ENCODE peak calls at places on chromosome 13, in six cellular contexts. One of them, this sample, is unnamed.

GRCh38 chr13:99470027-99470426 is 31.2 kb upstream of the TM9SF2 start:
- DNase-seq in stimulated activated CD8-positive, alpha-beta memory T cell treated with anti-CD3 and anti-CD28 coated beads, Interleukin-15, amount 100 ng/mL, for 4 hours: no peak
- DNase-seq in activated T-helper 1 cell treated with Interleukin-2 at 50 U/mL for 16 hours: no peak
- DNase-seq in BJ: no peak
- DNase-seq in activated T-helper 2 cell treated with anti-CD3 and anti-CD28 coated beads, Interferon-gamma antibody, Interleukin-2, Interleukin-4, amounts not matched to agents 10 μg/mL and 5 μg/mL and 100 μg/mL, durations not matched to agents 14 hours and 24 hours and 36 hours: no peak
- DNase-seq in body of pancreas: no peak
- DNase-seq in this sample: no peak

GRCh38 chr13:24264976-24265375 is 44.4 kb upstream of the C1QTNF9 start:
- DNase-seq in stimulated activated CD8-positive, alpha-beta memory T cell treated with anti-CD3 and anti-CD28 coated beads, Interleukin-15, amount 100 ng/mL, for 4 hours: peak
- DNase-seq in body of pancreas: no peak
- DNase-seq in activated T-helper 2 cell treated with anti-CD3 and anti-CD28 coated beads, Interferon-gamma antibody, Interleukin-2, Interleukin-4, amounts not matched to agents 10 μg/mL and 5 μg/mL and 100 μg/mL, durations not matched to agents 14 hours and 24 hours and 36 hours: peak
- DNase-seq in BJ: no peak
- DNase-seq in activated T-helper 1 cell treated with Interleukin-2 at 50 U/mL for 16 hours: peak
- DNase-seq in this sample: peak

GRCh38 chr13:25085125-25085742 is 10.7 kb upstream of the PABPC3 start:
- DNase-seq in activated T-helper 1 cell treated with Interleukin-2 at 50 U/mL for 16 hours: no peak
- DNase-seq in stimulated activated CD8-positive, alpha-beta memory T cell treated with anti-CD3 and anti-CD28 coated beads, Interleukin-15, amount 100 ng/mL, for 4 hours: no peak
- DNase-seq in activated T-helper 2 cell treated with anti-CD3 and anti-CD28 coated beads, Interferon-gamma antibody, Interleukin-2, Interleukin-4, amounts not matched to agents 10 μg/mL and 5 μg/mL and 100 μg/mL, durations not matched to agents 14 hours and 24 hours and 36 hours: no peak
- DNase-seq in body of pancreas: no peak
- DNase-seq in BJ: no peak
- DNase-seq in this sample: no peak

GRCh38 chr13:104949840-104950805 is 1585.3 kb downstream of the EFNB2 start:
- DNase-seq in activated T-helper 1 cell treated with Interleukin-2 at 50 U/mL for 16 hours: no peak
- DNase-seq in BJ: no peak
- DNase-seq in activated T-helper 2 cell treated with anti-CD3 and anti-CD28 coated beads, Interferon-gamma antibody, Interleukin-2, Interleukin-4, amounts not matched to agents 10 μg/mL and 5 μg/mL and 100 μg/mL, durations not matched to agents 14 hours and 24 hours and 36 hours: no peak
- DNase-seq in stimulated activated CD8-positive, alpha-beta memory T cell treated with anti-CD3 and anti-CD28 coated beads, Interleukin-15, amount 100 ng/mL, for 4 hours: no peak
- DNase-seq in body of pancreas: no peak
- DNase-seq in this sample: no peak

GRCh38 chr13:112066624-112067004 is 335 bp upstream of the SOX1 start:
- DNase-seq in body of pancreas: no peak
- DNase-seq in activated T-helper 2 cell treated with anti-CD3 and anti-CD28 coated beads, Interferon-gamma antibody, Interleukin-2, Interleukin-4, amounts not matched to agents 10 μg/mL and 5 μg/mL and 100 μg/mL, durations not matched to agents 14 hours and 24 hours and 36 hours: no peak
- DNase-seq in BJ: no peak
- DNase-seq in activated T-helper 1 cell treated with Interleukin-2 at 50 U/mL for 16 hours: peak
- DNase-seq in stimulated activated CD8-positive, alpha-beta memory T cell treated with anti-CD3 and anti-CD28 coated beads, Interleukin-15, amount 100 ng/mL, for 4 hours: peak
- DNase-seq in this sample: peak

GRCh38 chr13:46396341-46396740 is 9.3 kb upstream of the RUBCNL start:
- DNase-seq in stimulated activated CD8-positive, alpha-beta memory T cell treated with anti-CD3 and anti-CD28 coated beads, Interleukin-15, amount 100 ng/mL, for 4 hours: no peak
- DNase-seq in activated T-helper 2 cell treated with anti-CD3 and anti-CD28 coated beads, Interferon-gamma antibody, Interleukin-2, Interleukin-4, amounts not matched to agents 10 μg/mL and 5 μg/mL and 100 μg/mL, durations not matched to agents 14 hours and 24 hours and 36 hours: no peak
- DNase-seq in activated T-helper 1 cell treated with Interleukin-2 at 50 U/mL for 16 hours: no peak
- DNase-seq in BJ: no peak
- DNase-seq in body of pancreas: no peak
- DNase-seq in this sample: no peak

GRCh38 chr13:91031508-91031907 is 316.0 kb upstream of the MIR17HG start:
- DNase-seq in activated T-helper 1 cell treated with Interleukin-2 at 50 U/mL for 16 hours: no peak
- DNase-seq in stimulated activated CD8-positive, alpha-beta memory T cell treated with anti-CD3 and anti-CD28 coated beads, Interleukin-15, amount 100 ng/mL, for 4 hours: no peak
- DNase-seq in body of pancreas: no peak
- DNase-seq in activated T-helper 2 cell treated with anti-CD3 and anti-CD28 coated beads, Interferon-gamma antibody, Interleukin-2, Interleukin-4, amounts not matched to agents 10 μg/mL and 5 μg/mL and 100 μg/mL, durations not matched to agents 14 hours and 24 hours and 36 hours: no peak
- DNase-seq in BJ: no peak
- DNase-seq in this sample: no peak

GRCh38 chr13:49097374-49097773 is 121.7 kb downstream of the FNDC3A start:
- DNase-seq in activated T-helper 2 cell treated with anti-CD3 and anti-CD28 coated beads, Interferon-gamma antibody, Interleukin-2, Interleukin-4, amounts not matched to agents 10 μg/mL and 5 μg/mL and 100 μg/mL, durations not matched to agents 14 hours and 24 hours and 36 hours: no peak
- DNase-seq in activated T-helper 1 cell treated with Interleukin-2 at 50 U/mL for 16 hours: no peak
- DNase-seq in stimulated activated CD8-positive, alpha-beta memory T cell treated with anti-CD3 and anti-CD28 coated beads, Interleukin-15, amount 100 ng/mL, for 4 hours: no peak
- DNase-seq in BJ: peak
- DNase-seq in body of pancreas: no peak
- DNase-seq in this sample: no peak

GRCh38 chr13:71039440-71039839 is 827.6 kb downstream of the DACH1 start:
- DNase-seq in stimulated activated CD8-positive, alpha-beta memory T cell treated with anti-CD3 and anti-CD28 coated beads, Interleukin-15, amount 100 ng/mL, for 4 hours: no peak
- DNase-seq in body of pancreas: no peak
- DNase-seq in activated T-helper 1 cell treated with Interleukin-2 at 50 U/mL for 16 hours: no peak
- DNase-seq in BJ: no peak
- DNase-seq in activated T-helper 2 cell treated with anti-CD3 and anti-CD28 coated beads, Interferon-gamma antibody, Interleukin-2, Interleukin-4, amounts not matched to agents 10 μg/mL and 5 μg/mL and 100 μg/mL, durations not matched to agents 14 hours and 24 hours and 36 hours: no peak
- DNase-seq in this sample: no peak

GRCh38 chr13:101875717-101876393 is 423.4 kb downstream of the ITGBL1 start:
- DNase-seq in body of pancreas: no peak
- DNase-seq in activated T-helper 2 cell treated with anti-CD3 and anti-CD28 coated beads, Interferon-gamma antibody, Interleukin-2, Interleukin-4, amounts not matched to agents 10 μg/mL and 5 μg/mL and 100 μg/mL, durations not matched to agents 14 hours and 24 hours and 36 hours: no peak
- DNase-seq in stimulated activated CD8-positive, alpha-beta memory T cell treated with anti-CD3 and anti-CD28 coated beads, Interleukin-15, amount 100 ng/mL, for 4 hours: no peak
- DNase-seq in BJ: no peak
- DNase-seq in activated T-helper 1 cell treated with Interleukin-2 at 50 U/mL for 16 hours: no peak
- DNase-seq in this sample: no peak

GRCh38 chr13:113545455-113545930 is 39.1 kb upstream of the TFDP1 start:
- DNase-seq in body of pancreas: no peak
- DNase-seq in stimulated activated CD8-positive, alpha-beta memory T cell treated with anti-CD3 and anti-CD28 coated beads, Interleukin-15, amount 100 ng/mL, for 4 hours: no peak
- DNase-seq in BJ: peak
- DNase-seq in activated T-helper 2 cell treated with anti-CD3 and anti-CD28 coated beads, Interferon-gamma antibody, Interleukin-2, Interleukin-4, amounts not matched to agents 10 μg/mL and 5 μg/mL and 100 μg/mL, durations not matched to agents 14 hours and 24 hours and 36 hours: no peak
- DNase-seq in activated T-helper 1 cell treated with Interleukin-2 at 50 U/mL for 16 hours: no peak
- DNase-seq in this sample: no peak

GRCh38 chr13:27962128-27962841 is 6.8 kb downstream of the CDX2 start:
- DNase-seq in activated T-helper 2 cell treated with anti-CD3 and anti-CD28 coated beads, Interferon-gamma antibody, Interleukin-2, Interleukin-4, amounts not matched to agents 10 μg/mL and 5 μg/mL and 100 μg/mL, durations not matched to agents 14 hours and 24 hours and 36 hours: no peak
- DNase-seq in activated T-helper 1 cell treated with Interleukin-2 at 50 U/mL for 16 hours: no peak
- DNase-seq in stimulated activated CD8-positive, alpha-beta memory T cell treated with anti-CD3 and anti-CD28 coated beads, Interleukin-15, amount 100 ng/mL, for 4 hours: no peak
- DNase-seq in body of pancreas: no peak
- DNase-seq in BJ: no peak
- DNase-seq in this sample: no peak

GRCh38 chr13:103277959-103278673 is 211.9 kb upstream of the SLC10A2 start:
- DNase-seq in activated T-helper 2 cell treated with anti-CD3 and anti-CD28 coated beads, Interferon-gamma antibody, Interleukin-2, Interleukin-4, amounts not matched to agents 10 μg/mL and 5 μg/mL and 100 μg/mL, durations not matched to agents 14 hours and 24 hours and 36 hours: no peak
- DNase-seq in stimulated activated CD8-positive, alpha-beta memory T cell treated with anti-CD3 and anti-CD28 coated beads, Interleukin-15, amount 100 ng/mL, for 4 hours: no peak
- DNase-seq in activated T-helper 1 cell treated with Interleukin-2 at 50 U/mL for 16 hours: no peak
- DNase-seq in BJ: no peak
- DNase-seq in body of pancreas: no peak
- DNase-seq in this sample: no peak

GRCh38 chr13:101098873-101099272 is 317.4 kb downstream of the NALCN start:
- DNase-seq in body of pancreas: no peak
- DNase-seq in BJ: no peak
- DNase-seq in activated T-helper 1 cell treated with Interleukin-2 at 50 U/mL for 16 hours: no peak
- DNase-seq in stimulated activated CD8-positive, alpha-beta memory T cell treated with anti-CD3 and anti-CD28 coated beads, Interleukin-15, amount 100 ng/mL, for 4 hours: no peak
- DNase-seq in activated T-helper 2 cell treated with anti-CD3 and anti-CD28 coated beads, Interferon-gamma antibody, Interleukin-2, Interleukin-4, amounts not matched to agents 10 μg/mL and 5 μg/mL and 100 μg/mL, durations not matched to agents 14 hours and 24 hours and 36 hours: no peak
- DNase-seq in this sample: no peak

GRCh38 chr13:27920677-27921420 is 1.0 kb downstream of the PDX1 start:
- DNase-seq in BJ: no peak
- DNase-seq in activated T-helper 1 cell treated with Interleukin-2 at 50 U/mL for 16 hours: no peak
- DNase-seq in activated T-helper 2 cell treated with anti-CD3 and anti-CD28 coated beads, Interferon-gamma antibody, Interleukin-2, Interleukin-4, amounts not matched to agents 10 μg/mL and 5 μg/mL and 100 μg/mL, durations not matched to agents 14 hours and 24 hours and 36 hours: no peak
- DNase-seq in stimulated activated CD8-positive, alpha-beta memory T cell treated with anti-CD3 and anti-CD28 coated beads, Interleukin-15, amount 100 ng/mL, for 4 hours: no peak
- DNase-seq in body of pancreas: peak
- DNase-seq in this sample: no peak

GRCh38 chr13:42116225-42116624 is 67.8 kb downstream of the DGKH start:
- DNase-seq in body of pancreas: no peak
- DNase-seq in activated T-helper 1 cell treated with Interleukin-2 at 50 U/mL for 16 hours: no peak
- DNase-seq in stimulated activated CD8-positive, alpha-beta memory T cell treated with anti-CD3 and anti-CD28 coated beads, Interleukin-15, amount 100 ng/mL, for 4 hours: no peak
- DNase-seq in activated T-helper 2 cell treated with anti-CD3 and anti-CD28 coated beads, Interferon-gamma antibody, Interleukin-2, Interleukin-4, amounts not matched to agents 10 μg/mL and 5 μg/mL and 100 μg/mL, durations not matched to agents 14 hours and 24 hours and 36 hours: no peak
- DNase-seq in BJ: no peak
- DNase-seq in this sample: no peak

GRCh38 chr13:20769091-20769490 is 4.7 kb downstream of the EEF1AKMT1 start:
- DNase-seq in activated T-helper 1 cell treated with Interleukin-2 at 50 U/mL for 16 hours: no peak
- DNase-seq in body of pancreas: no peak
- DNase-seq in BJ: no peak
- DNase-seq in stimulated activated CD8-positive, alpha-beta memory T cell treated with anti-CD3 and anti-CD28 coated beads, Interleukin-15, amount 100 ng/mL, for 4 hours: no peak
- DNase-seq in activated T-helper 2 cell treated with anti-CD3 and anti-CD28 coated beads, Interferon-gamma antibody, Interleukin-2, Interleukin-4, amounts not matched to agents 10 μg/mL and 5 μg/mL and 100 μg/mL, durations not matched to agents 14 hours and 24 hours and 36 hours: no peak
- DNase-seq in this sample: no peak

GRCh38 chr13:80361883-80362327 is 21.0 kb upstream of the SPRY2 start:
- DNase-seq in BJ: no peak
- DNase-seq in stimulated activated CD8-positive, alpha-beta memory T cell treated with anti-CD3 and anti-CD28 coated beads, Interleukin-15, amount 100 ng/mL, for 4 hours: no peak
- DNase-seq in body of pancreas: no peak
- DNase-seq in activated T-helper 1 cell treated with Interleukin-2 at 50 U/mL for 16 hours: no peak
- DNase-seq in activated T-helper 2 cell treated with anti-CD3 and anti-CD28 coated beads, Interferon-gamma antibody, Interleukin-2, Interleukin-4, amounts not matched to agents 10 μg/mL and 5 μg/mL and 100 μg/mL, durations not matched to agents 14 hours and 24 hours and 36 hours: no peak
- DNase-seq in this sample: no peak

GRCh38 chr13:109783447-109783814 is 3.0 kb downstream of the IRS2 start:
- DNase-seq in body of pancreas: no peak
- DNase-seq in activated T-helper 2 cell treated with anti-CD3 and anti-CD28 coated beads, Interferon-gamma antibody, Interleukin-2, Interleukin-4, amounts not matched to agents 10 μg/mL and 5 μg/mL and 100 μg/mL, durations not matched to agents 14 hours and 24 hours and 36 hours: no peak
- DNase-seq in stimulated activated CD8-positive, alpha-beta memory T cell treated with anti-CD3 and anti-CD28 coated beads, Interleukin-15, amount 100 ng/mL, for 4 hours: no peak
- DNase-seq in activated T-helper 1 cell treated with Interleukin-2 at 50 U/mL for 16 hours: no peak
- DNase-seq in BJ: no peak
- DNase-seq in this sample: no peak

GRCh38 chr13:106491928-106492327 is 43.5 kb downstream of the EFNB2 start:
- DNase-seq in activated T-helper 2 cell treated with anti-CD3 and anti-CD28 coated beads, Interferon-gamma antibody, Interleukin-2, Interleukin-4, amounts not matched to agents 10 μg/mL and 5 μg/mL and 100 μg/mL, durations not matched to agents 14 hours and 24 hours and 36 hours: no peak
- DNase-seq in body of pancreas: no peak
- DNase-seq in BJ: no peak
- DNase-seq in stimulated activated CD8-positive, alpha-beta memory T cell treated with anti-CD3 and anti-CD28 coated beads, Interleukin-15, amount 100 ng/mL, for 4 hours: no peak
- DNase-seq in activated T-helper 1 cell treated with Interleukin-2 at 50 U/mL for 16 hours: no peak
- DNase-seq in this sample: no peak

GRCh38 chr13:113669871-113670341 is 2.9 kb downstream of the GRK1 start:
- DNase-seq in activated T-helper 2 cell treated with anti-CD3 and anti-CD28 coated beads, Interferon-gamma antibody, Interleukin-2, Interleukin-4, amounts not matched to agents 10 μg/mL and 5 μg/mL and 100 μg/mL, durations not matched to agents 14 hours and 24 hours and 36 hours: no peak
- DNase-seq in stimulated activated CD8-positive, alpha-beta memory T cell treated with anti-CD3 and anti-CD28 coated beads, Interleukin-15, amount 100 ng/mL, for 4 hours: no peak
- DNase-seq in activated T-helper 1 cell treated with Interleukin-2 at 50 U/mL for 16 hours: no peak
- DNase-seq in body of pancreas: peak
- DNase-seq in BJ: no peak
- DNase-seq in this sample: no peak

GRCh38 chr13:20332361-20333096 is 100.4 kb upstream of the GJB6 start:
- DNase-seq in activated T-helper 1 cell treated with Interleukin-2 at 50 U/mL for 16 hours: no peak
- DNase-seq in stimulated activated CD8-positive, alpha-beta memory T cell treated with anti-CD3 and anti-CD28 coated beads, Interleukin-15, amount 100 ng/mL, for 4 hours: no peak
- DNase-seq in BJ: no peak
- DNase-seq in body of pancreas: no peak
- DNase-seq in activated T-helper 2 cell treated with anti-CD3 and anti-CD28 coated beads, Interferon-gamma antibody, Interleukin-2, Interleukin-4, amounts not matched to agents 10 μg/mL and 5 μg/mL and 100 μg/mL, durations not matched to agents 14 hours and 24 hours and 36 hours: no peak
- DNase-seq in this sample: no peak

This sample was measured in effector memory CD4-positive, alpha-beta T cell.